ENCODE peak calls at places on chromosomes 16 and 17, in six cellular contexts. V is T-helper 9 cell, T is right lobe of liver, B is sigmoid colon, Z is fibroblast of the conjunctiva, L is pancreas. M is an unnamed sample.

GRCh38 chr16:49858200-49859129 is 2.6 kb upstream of the ZNF423 start:
- DNase-seq in B (peak), L (peak), T (no peak), Z (no peak), V (no peak), M (no peak)

GRCh38 chr17:47724705-47725104 is 8.3 kb upstream of the TBX21 start:
- DNase-seq in T (no peak), V (no peak), L (no peak), B (no peak), Z (no peak), M (no peak)

GRCh38 chr17:63445571-63446217 is 412 bp downstream of the CYB561 start:
- DNase-seq in V (peak), Z (no peak), T (peak), L (peak), B (no peak), M (peak)

GRCh38 chr16:54817940-54818574 is 112.6 kb upstream of the IRX5 start:
- DNase-seq in L (no peak), V (no peak), Z (no peak), T (no peak), B (no peak), M (no peak)

GRCh38 chr17:75146597-75146996 is 7.7 kb downstream of the JPT1 start:
- DNase-seq in L (no peak), Z (no peak), V (no peak), B (no peak), T (no peak), M (no peak)

GRCh38 chr17:38509772-38510423 is 81.6 kb downstream of the ARHGAP23 start:
- DNase-seq in T (no peak), V (no peak), L (no peak), Z (no peak), B (no peak), M (no peak)

GRCh38 chr16:50533317-50533716 is 14.9 kb upstream of the NKD1 start:
- DNase-seq in V (no peak), L (no peak), T (no peak), Z (no peak), B (no peak), M (no peak)

GRCh38 chr17:7929158-7930029 is at the start of gene KCNAB3:
- DNase-seq in T (no peak), B (peak), V (peak), Z (no peak), L (no peak), M (peak)

GRCh38 chr16:87317766-87318121 is 552 bp upstream of the C16orf95 start:
- DNase-seq in Z (peak), T (peak), B (peak), V (peak), L (peak), M (no peak)

GRCh38 chr17:17035490-17035889 is 6.8 kb upstream of the MPRIP start:
- DNase-seq in Z (no peak), V (no peak), T (peak), L (no peak), B (no peak), M (no peak)

GRCh38 chr16:87955302-87956168 is 4.3 kb downstream of the BANP start:
- DNase-seq in V (no peak), B (no peak), L (no peak), T (no peak), Z (no peak), M (no peak)

GRCh38 chr16:30094541-30095165 is 1.4 kb downstream of the YPEL3 start:
- DNase-seq in L (no peak), Z (no peak), T (no peak), B (no peak), V (no peak), M (no peak)

GRCh38 chr17:64974750-64975317 is 55.6 kb upstream of the LRRC37A3 start:
- DNase-seq in V (no peak), Z (no peak), T (no peak), B (no peak), L (no peak), M (no peak)

GRCh38 chr16:29743827-29744531 is 1.8 kb downstream of the C16orf54 start:
- DNase-seq in L (no peak), T (no peak), Z (no peak), V (peak), B (no peak), M (peak)

GRCh38 chr17:38676706-38677504 is 2.1 kb upstream of the EPOP start:
- DNase-seq in B (peak), Z (peak), T (peak), L (peak), V (peak), M (peak)

GRCh38 chr17:62637809-62638208 is 10.3 kb downstream of the MRC2 start:
- DNase-seq in V (no peak), B (peak), L (no peak), T (peak), Z (no peak), M (no peak)

GRCh38 chr17:5299383-5299782 is 17.3 kb downstream of the RABEP1 start:
- DNase-seq in T (no peak), V (no peak), B (no peak), L (no peak), Z (no peak), M (no peak)

GRCh38 chr17:44738214-44738906 is 20.4 kb upstream of the ADAM11 start:
- DNase-seq in L (no peak), Z (no peak), B (no peak), V (no peak), T (no peak), M (no peak)

GRCh38 chr16:28974007-28974436 is 556 bp upstream of the SPNS1 start:
- DNase-seq in T (no peak), Z (peak), B (no peak), V (no peak), L (peak), M (no peak)

GRCh38 chr16:4025428-4025827 is 90.8 kb downstream of the ADCY9 start:
- DNase-seq in B (no peak), T (no peak), L (no peak), V (no peak), Z (no peak), M (no peak)

GRCh38 chr17:60548990-60549389 is 22.9 kb upstream of the APPBP2 start:
- DNase-seq in L (no peak), T (no peak), Z (no peak), B (no peak), V (no peak), M (no peak)

GRCh38 chr17:28774206-28774605 is 30.4 kb downstream of the TRAF4 start:
- DNase-seq in B (no peak), V (no peak), T (no peak), L (no peak), Z (no peak), M (no peak)

GRCh38 chr17:81412490-81413093 is 17.3 kb downstream of the BAHCC1 start:
- DNase-seq in B (peak), V (no peak), T (no peak), Z (no peak), L (no peak), M (no peak)

GRCh38 chr16:1183235-1183907 is 30.5 kb downstream of the CACNA1H start:
- DNase-seq in V (no peak), Z (peak), T (no peak), L (no peak), B (peak), M (no peak)

GRCh38 chr16:85850344-85850880 is 48.5 kb upstream of the IRF8 start:
- DNase-seq in T (peak), V (no peak), L (no peak), B (peak), Z (no peak), M (no peak)

GRCh38 chr16:50641818-50642187 is 39.3 kb downstream of the SNX20 start:
- DNase-seq in L (no peak), B (no peak), Z (no peak), T (no peak), V (no peak), M (no peak)

GRCh38 chr16:50306287-50306686 is 39.9 kb downstream of the ADCY7 start:
- DNase-seq in L (peak), V (no peak), B (peak), Z (no peak), T (no peak), M (no peak)

GRCh38 chr16:11084484-11085024 is 140.2 kb downstream of the CLEC16A start:
- DNase-seq in B (peak), Z (peak), V (no peak), L (no peak), T (no peak), M (no peak)

GRCh38 chr17:7888184-7888920 is at the start of gene CHD3:
- DNase-seq in V (peak), Z (no peak), L (peak), B (no peak), T (no peak), M (peak)

GRCh38 chr16:85206472-85207356 is 94.4 kb upstream of the CIBAR2 start:
- DNase-seq in L (peak), Z (no peak), T (peak), B (peak), V (no peak), M (no peak)

M was measured in effector memory CD4-positive, alpha-beta T cell.